ENCODE peak calls at places on chromosomes 2 and 18, in six cellular contexts. A is mammary epithelial cell, C is neuronal stem cell, H is adipocyte, Q is PC-3, G is kidney. M is an unnamed sample.

GRCh38 chr18:74342416-74343043 is 26.9 kb downstream of the C18orf63 start:
- DNase-seq in A (peak; percentile 26), C (peak; percentile 38), H (peak; percentile 87), Q (peak; percentile 75), G (no peak), M (peak; percentile 73)

GRCh38 chr2:219630770-219631405 is 3.5 kb downstream of the SLC4A3 start:
- DNase-seq in A (no peak), C (no peak), H (no peak), Q (no peak), G (no peak), M (no peak)

GRCh38 chr2:156380117-156380645 is 47.7 kb upstream of the NR4A2 start:
- DNase-seq in A (no peak), C (no peak), H (no peak), Q (no peak), G (no peak), M (no peak)

GRCh38 chr18:48100712-48101165 is 170.3 kb upstream of the SMAD2 start:
- DNase-seq in A (no peak), C (peak; percentile 23), H (no peak), Q (no peak), G (peak; percentile 61), M (no peak)

GRCh38 chr2:104563398-104564024 is 290.4 kb upstream of the POU3F3 start:
- DNase-seq in A (no peak), C (no peak), H (no peak), Q (peak; percentile 40), G (no peak), M (no peak)

GRCh38 chr2:30455339-30455738 is 8.3 kb downstream of the LCLAT1 start:
- DNase-seq in A (no peak), C (no peak), H (no peak), Q (no peak), G (no peak), M (no peak)

GRCh38 chr18:13217466-13217961 is 1.0 kb upstream of the LDLRAD4 start:
- DNase-seq in A (peak; percentile 11), C (peak; percentile 57), H (peak; percentile 41), Q (no peak), G (peak; percentile 89), M (no peak)

GRCh38 chr2:218821605-218822211 is 9.9 kb downstream of the PRKAG3 start:
- DNase-seq in A (no peak), C (no peak), H (no peak), Q (no peak), G (no peak), M (no peak)

GRCh38 chr2:100969998-100970397 is 32.1 kb upstream of the RPL31 start:
- DNase-seq in A (no peak), C (no peak), H (no peak), Q (no peak), G (peak; percentile 29), M (no peak)

GRCh38 chr2:215653344-215654015 is 217.6 kb upstream of the FN1 start:
- DNase-seq in A (no peak), C (no peak), H (no peak), Q (no peak), G (no peak), M (no peak)

GRCh38 chr2:45002661-45003210 is 6.5 kb downstream of the SIX2 start:
- DNase-seq in A (no peak), C (no peak), H (no peak), Q (no peak), G (no peak), M (no peak)

GRCh38 chr2:45004569-45005181 is 4.6 kb downstream of the SIX2 start:
- DNase-seq in A (no peak), C (no peak), H (no peak), Q (no peak), G (peak; percentile 71), M (no peak)

GRCh38 chr2:45005261-45006002 is 3.8 kb downstream of the SIX2 start:
- DNase-seq in A (no peak), C (no peak), H (no peak), Q (no peak), G (no peak), M (no peak)

GRCh38 chr2:45001629-45002385 is 7.4 kb downstream of the SIX2 start:
- DNase-seq in A (no peak), C (no peak), H (no peak), Q (no peak), G (no peak), M (no peak)

GRCh38 chr2:45003586-45004568 is 5.4 kb downstream of the SIX2 start:
- DNase-seq in A (no peak), C (no peak), H (no peak), Q (no peak), G (no peak), M (no peak)
- H3K9me3 ChIP-seq in A (no peaks in the 10 kb centered on the region), C (peaks cover 26% of the 10 kb centered on the region), H (no peaks in the 10 kb centered on the region), Q (no peaks in the 10 kb centered on the region), G (no peaks in the 10 kb centered on the region), M (no peaks in the 10 kb centered on the region)

GRCh38 chr2:201120500-201120899 is 4.5 kb downstream of the CFLAR start:
- DNase-seq in A (no peak), C (no peak), H (no peak), Q (no peak), G (no peak), M (no peak)

GRCh38 chr2:201118957-201119848 is 3.2 kb downstream of the CFLAR start:
- DNase-seq in A (no peak), C (no peak), H (peak; percentile 59), Q (peak; percentile 51), G (no peak), M (peak; percentile 65)

GRCh38 chr2:201116959-201117734 is 1.2 kb downstream of the CFLAR start:
- DNase-seq in A (no peak), C (no peak), H (peak; percentile 92), Q (peak; percentile 89), G (no peak), M (peak; percentile 87)

GRCh38 chr2:201116115-201116958 is at the start of gene CFLAR:
- DNase-seq in A (peak; percentile 90), C (no peak), H (peak; percentile 83), Q (peak; percentile 63), G (peak; percentile 94), M (no peak)

GRCh38 chr2:201118121-201118956 is 2.4 kb downstream of the CFLAR start:
- DNase-seq in A (peak; percentile 98), C (no peak), H (peak; percentile 91), Q (peak; percentile 87), G (peak; percentile 97), M (no peak)
- H3K9ac ChIP-seq in A (peak overlapping the region; percentile 99), C (no peak overlapping the region), H (peak overlapping the region; percentile 100), Q (peak overlapping the region; percentile 95), G (peak overlapping the region; percentile 87), M (peak overlapping the region; percentile 94)

DNA sequence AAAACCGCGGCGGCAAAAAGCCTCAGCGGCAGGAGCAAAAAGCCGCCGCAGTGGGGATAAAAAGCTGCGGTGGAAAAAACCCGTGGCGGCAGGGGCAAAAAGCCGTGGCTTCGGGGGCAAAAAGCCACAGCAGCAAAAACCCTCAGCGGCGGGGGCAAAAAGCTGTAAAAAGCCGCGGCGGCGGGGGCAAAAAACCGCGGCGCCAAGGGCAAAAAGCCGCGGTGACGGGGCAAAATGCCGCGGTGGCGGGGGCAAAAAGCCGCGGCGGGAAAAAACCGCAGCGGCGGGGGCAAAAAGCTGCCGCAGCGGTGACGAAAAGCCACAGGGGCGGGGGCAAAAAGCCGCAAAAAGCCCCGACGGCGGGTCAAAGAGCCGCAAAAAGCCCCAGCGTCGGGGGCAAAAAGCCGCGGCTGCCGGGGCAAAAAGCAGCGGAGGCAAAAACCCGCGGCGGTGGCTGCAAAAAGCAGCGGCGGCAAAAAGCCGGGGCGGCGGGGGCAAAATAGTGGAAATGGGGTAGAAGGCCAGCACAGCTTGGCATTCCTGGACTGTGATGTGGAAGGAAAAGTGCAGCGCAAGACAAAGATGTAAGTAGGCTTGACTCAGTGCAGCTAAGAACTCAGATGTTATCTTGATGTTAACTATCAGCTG is 151.8 kb downstream of the ANKRD30BL start:
- DNase-seq in A (peak; percentile 7), C (no peak), H (no peak), Q (no peak), G (no peak), M (no peak)
- H3K4me3 ChIP-seq in A (no peak overlapping the region), C (no peak overlapping the region), H (peak overlapping the region; percentile 58), Q (peak overlapping the region; percentile 37), G (no peak overlapping the region), M (peak overlapping the region; percentile 85)

GRCh38 chr2:13351068-13351467 is 634.3 kb downstream of the TRIB2 start:
- DNase-seq in A (no peak), C (no peak), H (no peak), Q (no peak), G (no peak), M (no peak)

DNA sequence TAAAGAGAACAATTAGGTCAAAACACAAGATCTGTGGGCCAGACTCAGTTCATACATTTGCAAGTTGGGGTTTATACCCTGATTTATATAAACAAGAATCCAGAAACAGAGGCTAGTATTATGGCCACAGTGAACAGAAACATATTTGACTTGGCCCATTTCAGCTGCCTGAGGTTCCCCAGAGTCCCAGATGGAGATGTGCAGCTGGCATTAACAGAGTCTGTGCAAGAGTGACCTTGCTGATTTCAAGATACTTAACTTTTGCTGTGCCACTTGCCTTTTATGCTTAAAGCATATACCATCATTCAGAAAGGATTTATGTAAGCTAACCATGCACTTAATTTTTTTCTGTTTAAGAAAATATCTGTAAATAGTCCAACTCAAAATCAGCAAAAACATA is 636.3 kb downstream of the TRIB2 start:
- DNase-seq in A (no peak), C (no peak), H (no peak), Q (no peak), G (no peak), M (no peak)
- H3K9me3 ChIP-seq in A (no peaks in the 10 kb centered on the region), C (no peaks in the 10 kb centered on the region), H (no peaks in the 10 kb centered on the region), Q (no peaks in the 10 kb centered on the region), G (no peaks in the 10 kb centered on the region), M (no peaks in the 10 kb centered on the region)

GRCh38 chr2:237626813-237627451 is 455 bp upstream of the LRRFIP1 start:
- DNase-seq in A (no peak), C (no peak), H (no peak), Q (no peak), G (peak; percentile 82), M (no peak)
- H3K9ac ChIP-seq in A (no peak overlapping the region), C (peak overlapping the region; percentile 74), H (peak overlapping the region; percentile 75), Q (no peak overlapping the region), G (peak overlapping the region; percentile 59), M (no peak overlapping the region)

GRCh38 chr18:37566479-37567060 is 972 bp upstream of the CELF4 start:
- DNase-seq in A (no peak), C (no peak), H (peak; percentile 25), Q (no peak), G (no peak), M (no peak)

GRCh38 chr18:37563810-37564511 is 1.6 kb downstream of the CELF4 start:
- DNase-seq in A (no peak), C (no peak), H (no peak), Q (no peak), G (no peak), M (no peak)

GRCh38 chr18:37564796-37565137 is 831 bp downstream of the CELF4 start:
- DNase-seq in A (peak; percentile 34), C (peak; percentile 84), H (peak; percentile 81), Q (peak; percentile 4), G (peak; percentile 84), M (no peak)

GRCh38 chr18:37565985-37566478 is 434 bp upstream of the CELF4 start:
- DNase-seq in A (peak; percentile 20), C (peak; percentile 63), H (peak; percentile 78), Q (no peak), G (peak; percentile 82), M (no peak)

GRCh38 chr18:37565138-37565984 is at the start of gene CELF4:
- DNase-seq in A (peak; percentile 15), C (no peak), H (no peak), Q (no peak), G (no peak), M (no peak)
- H3K4me3 ChIP-seq in A (peak within 1 kb of the TSS; percentile 44), C (peak within 1 kb of the TSS; percentile 30), H (peak within 1 kb of the TSS; percentile 88), Q (peak within 1 kb of the TSS; percentile 52), G (peak within 1 kb of the TSS; percentile 50), M (no peak within 1 kb of the TSS)

GRCh38 chr18:38575648-38576047 is 1010.0 kb upstream of the CELF4 start:
- DNase-seq in A (no peak), C (no peak), H (no peak), Q (no peak), G (no peak), M (no peak)
- H3K9me3 ChIP-seq in A (no peaks in the 10 kb centered on the region), C (no peaks in the 10 kb centered on the region), H (no peaks in the 10 kb centered on the region), Q (no peaks in the 10 kb centered on the region), G (no peaks in the 10 kb centered on the region), M (no peaks in the 10 kb centered on the region)